ENCODE peak calls at places on chromosomes 1 and 21, in five cellular contexts. One of them, this sample, is unnamed.

GRCh38 chr1:156726549-156727226 is 1.6 kb upstream of the METTL25B start:
- DNase-seq in H1: no peak
- DNase-seq in K562: peak
- DNase-seq in GM12878: no peak
- DNase-seq in HepG2: peak
- DNase-seq in this sample: peak

GRCh38 chr1:61081135-61081636 is 1.2 kb upstream of the NFIA start:
- DNase-seq in H1: no peak
- DNase-seq in K562: no peak
- DNase-seq in GM12878: no peak
- DNase-seq in HepG2: no peak
- DNase-seq in this sample: no peak

GRCh38 chr1:28811369-28811765 is 603 bp upstream of the OPRD1 start:
- DNase-seq in H1: no peak
- DNase-seq in K562: no peak
- DNase-seq in GM12878: no peak
- DNase-seq in HepG2: no peak
- DNase-seq in this sample: no peak

GRCh38 chr1:39960461-39960958 is 5.6 kb downstream of the MFSD2A start:
- DNase-seq in H1: no peak
- DNase-seq in K562: no peak
- DNase-seq in GM12878: peak
- DNase-seq in HepG2: no peak
- DNase-seq in this sample: no peak

GRCh38 chr1:23559985-23560755 is 869 bp upstream of the ID3 start:
- DNase-seq in H1: no peak
- DNase-seq in K562: no peak
- DNase-seq in GM12878: no peak
- DNase-seq in HepG2: no peak
- DNase-seq in this sample: no peak

GRCh38 chr1:53559854-53560571 is 100.8 kb downstream of the DMRTB1 start:
- DNase-seq in H1: no peak
- DNase-seq in K562: no peak
- DNase-seq in GM12878: no peak
- DNase-seq in HepG2: no peak
- DNase-seq in this sample: no peak

GRCh38 chr1:154626456-154627246 is 18.7 kb upstream of the ADAR start:
- DNase-seq in H1: no peak
- DNase-seq in K562: no peak
- DNase-seq in GM12878: no peak
- DNase-seq in HepG2: peak
- DNase-seq in this sample: no peak

GRCh38 chr1:48442864-48443619 is 29.0 kb downstream of the SPATA6 start:
- DNase-seq in H1: peak
- DNase-seq in K562: no peak
- DNase-seq in GM12878: no peak
- DNase-seq in HepG2: no peak
- DNase-seq in this sample: no peak

GRCh38 chr1:82392513-82392912 is 591.8 kb downstream of the ADGRL2 start:
- DNase-seq in H1: no peak
- DNase-seq in K562: no peak
- DNase-seq in GM12878: no peak
- DNase-seq in HepG2: no peak
- DNase-seq in this sample: no peak

GRCh38 chr1:183840140-183840539 is 35.2 kb downstream of the RGL1 start:
- DNase-seq in H1: no peak
- DNase-seq in K562: no peak
- DNase-seq in GM12878: no peak
- DNase-seq in HepG2: no peak
- DNase-seq in this sample: peak

GRCh38 chr1:201063190-201063544 is 39.7 kb upstream of the KIF21B start:
- DNase-seq in H1: no peak
- DNase-seq in K562: no peak
- DNase-seq in GM12878: no peak
- DNase-seq in HepG2: peak
- DNase-seq in this sample: no peak

GRCh38 chr1:117116090-117116783 is 5.3 kb downstream of the TRIM45 start:
- DNase-seq in H1: no peak
- DNase-seq in K562: peak
- DNase-seq in GM12878: no peak
- DNase-seq in HepG2: no peak
- DNase-seq in this sample: no peak

DNA sequence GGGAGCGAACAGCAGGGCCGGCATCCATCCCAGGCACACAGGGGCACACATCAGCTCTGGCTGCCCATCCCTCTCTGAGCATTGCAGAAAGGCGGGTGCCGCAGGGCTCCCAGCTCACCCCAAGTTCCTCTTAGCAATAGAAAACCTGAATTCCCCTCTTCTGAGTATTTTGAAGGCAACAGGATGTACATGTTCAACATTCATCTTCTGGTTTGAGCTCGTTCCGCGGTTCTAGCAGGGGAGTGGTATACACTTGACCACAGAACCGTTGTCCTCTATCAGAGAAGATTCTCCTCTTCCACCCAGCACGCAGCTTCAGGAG is 23.6 kb downstream of the ACTA1 start:
- DNase-seq in H1: no peak
- DNase-seq in K562: no peak
- DNase-seq in GM12878: no peak
- DNase-seq in HepG2: no peak
- DNase-seq in this sample: no peak
- H3K9ac ChIP-seq in H1: no peak
- H3K9ac ChIP-seq in K562: no peak
- H3K9ac ChIP-seq in GM12878: no peak
- H3K9ac ChIP-seq in HepG2: no peak
- H3K9ac ChIP-seq in this sample: no peak

DNA sequence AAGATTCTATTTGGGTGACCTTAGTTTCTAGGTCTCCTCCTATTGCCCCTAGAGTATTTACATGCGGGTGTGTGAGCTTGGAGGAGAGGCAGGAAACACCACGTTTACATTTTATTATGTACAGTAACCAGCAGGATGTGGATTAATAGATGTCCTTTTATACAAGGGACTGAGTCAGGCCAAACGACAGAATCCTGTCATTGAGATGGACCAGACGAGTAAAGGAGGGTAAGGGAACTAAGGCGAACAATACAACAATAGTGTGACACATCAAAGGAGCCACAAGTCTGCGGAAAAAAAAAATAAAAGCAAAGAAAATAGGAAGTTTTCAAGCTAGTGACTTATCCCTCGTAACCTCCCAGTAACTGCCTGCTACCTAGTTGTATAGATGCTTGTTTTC is 151.1 kb downstream of the GABPA start:
- DNase-seq in H1: no peak
- DNase-seq in K562: no peak
- DNase-seq in GM12878: no peak
- DNase-seq in HepG2: peak
- DNase-seq in this sample: no peak
- TF ChIP-seq SP1 in H1: no peak
- TF ChIP-seq SP1 in K562: no peak
- TF ChIP-seq SP1 in GM12878: no peak
- TF ChIP-seq SP1 in HepG2: no peak
- TF ChIP-seq SP1 in this sample: no peak

DNA sequence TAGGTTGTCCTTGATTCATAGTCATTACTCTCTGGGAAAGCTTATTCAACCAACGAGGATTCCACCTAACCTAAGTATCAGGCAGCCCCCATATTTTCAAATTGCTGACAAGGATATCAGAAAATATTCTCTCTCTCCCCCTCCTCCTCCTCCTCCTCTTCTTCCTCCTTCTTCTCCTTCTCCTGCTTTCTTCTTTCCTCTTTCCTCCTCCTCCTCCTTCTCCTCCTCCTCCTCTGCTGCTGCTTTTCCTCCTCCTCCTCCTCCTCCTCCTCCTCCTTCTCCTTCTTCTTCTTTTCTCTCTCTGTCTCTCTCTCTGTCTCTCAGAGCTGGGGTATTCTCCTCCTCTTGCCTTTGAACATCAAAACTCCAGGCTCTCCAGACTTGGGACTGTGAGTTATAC is 2.5 kb upstream of the IGSF9 start:
- DNase-seq in H1: no peak
- DNase-seq in K562: no peak
- DNase-seq in GM12878: no peak
- DNase-seq in HepG2: no peak
- DNase-seq in this sample: no peak
- H3K9ac ChIP-seq in H1: no peak
- H3K9ac ChIP-seq in K562: no peak
- H3K9ac ChIP-seq in GM12878: no peak
- H3K9ac ChIP-seq in HepG2: no peak
- H3K9ac ChIP-seq in this sample: no peak

GRCh38 chr1:58966103-58966916 is 182.5 kb upstream of the JUN start:
- DNase-seq in H1: no peak
- DNase-seq in K562: no peak
- DNase-seq in GM12878: no peak
- DNase-seq in HepG2: no peak
- DNase-seq in this sample: no peak

GRCh38 chr1:58968360-58968952 is 184.6 kb upstream of the JUN start:
- DNase-seq in H1: no peak
- DNase-seq in K562: peak
- DNase-seq in GM12878: peak
- DNase-seq in HepG2: no peak
- DNase-seq in this sample: no peak

GRCh38 chr1:58964880-58965279 is 181.0 kb upstream of the JUN start:
- DNase-seq in H1: no peak
- DNase-seq in K562: no peak
- DNase-seq in GM12878: no peak
- DNase-seq in HepG2: peak
- DNase-seq in this sample: no peak

GRCh38 chr1:58966917-58967733 is 183.3 kb upstream of the JUN start:
- DNase-seq in H1: no peak
- DNase-seq in K562: no peak
- DNase-seq in GM12878: no peak
- DNase-seq in HepG2: no peak
- DNase-seq in this sample: no peak

DNA sequence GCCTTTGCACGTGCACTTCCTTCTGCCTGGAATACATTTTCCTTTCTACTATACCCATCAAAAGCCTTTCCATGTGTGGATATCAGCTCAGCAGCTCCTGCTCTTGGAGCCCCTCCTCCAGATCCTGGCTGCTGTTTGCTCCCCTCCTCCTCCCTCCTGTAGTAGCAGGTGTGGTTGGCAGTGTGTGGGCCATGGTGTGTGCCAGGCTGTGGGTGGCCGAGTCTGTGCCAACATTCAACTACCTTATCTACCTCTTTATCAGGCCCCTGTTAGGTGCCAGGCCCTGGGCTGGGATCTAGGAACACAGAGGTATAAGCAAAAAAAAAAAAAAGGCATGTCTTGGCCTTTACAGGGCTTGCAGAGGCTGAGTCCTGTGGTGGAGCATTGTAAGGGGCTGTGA is 180.6 kb upstream of the JUN start:
- DNase-seq in H1: no peak
- DNase-seq in K562: no peak
- DNase-seq in GM12878: no peak
- DNase-seq in HepG2: no peak
- DNase-seq in this sample: no peak
- TF ChIP-seq SP1 in H1: no peak
- TF ChIP-seq SP1 in K562: no peak
- TF ChIP-seq SP1 in GM12878: no peak
- TF ChIP-seq SP1 in HepG2: no peak
- TF ChIP-seq SP1 in this sample: no peak

This sample was measured in HCT116.